ENCODE peak calls at places on chromosomes 2 and 18, in seven cellular contexts. One of them, this sample, is unnamed.

GRCh38 chr2:118291481-118291880 is 203.2 kb downstream of the INSIG2 start:
- DNase-seq in neuronal stem cell: no peak
- DNase-seq in mesendoderm: no peak
- DNase-seq in IMR-90: no peak
- DNase-seq in H9: no peak
- DNase-seq in H1: no peak
- DNase-seq in mesenchymal stem cell: no peak
- DNase-seq in this sample: no peak

GRCh38 chr2:216064014-216064630 is 17.5 kb downstream of the PECR start:
- DNase-seq in neuronal stem cell: no peak
- DNase-seq in mesendoderm: peak
- DNase-seq in IMR-90: peak
- DNase-seq in H9: no peak
- DNase-seq in H1: no peak
- DNase-seq in mesenchymal stem cell: no peak
- DNase-seq in this sample: no peak

GRCh38 chr2:147382322-147382948 is 462.4 kb upstream of the ACVR2A start:
- DNase-seq in neuronal stem cell: no peak
- DNase-seq in mesendoderm: no peak
- DNase-seq in IMR-90: no peak
- DNase-seq in H9: no peak
- DNase-seq in H1: no peak
- DNase-seq in mesenchymal stem cell: no peak
- DNase-seq in this sample: no peak

GRCh38 chr18:32372381-32373061 is 98.2 kb downstream of the GAREM1 start:
- DNase-seq in neuronal stem cell: no peak
- DNase-seq in mesendoderm: peak
- DNase-seq in IMR-90: no peak
- DNase-seq in H9: no peak
- DNase-seq in H1: no peak
- DNase-seq in mesenchymal stem cell: no peak
- DNase-seq in this sample: peak

GRCh38 chr18:29083545-29083944 is 906.6 kb upstream of the CDH2 start:
- DNase-seq in neuronal stem cell: no peak
- DNase-seq in mesendoderm: peak
- DNase-seq in IMR-90: peak
- DNase-seq in H9: no peak
- DNase-seq in H1: no peak
- DNase-seq in mesenchymal stem cell: no peak
- DNase-seq in this sample: no peak

GRCh38 chr2:228408529-228409227 is 227.2 kb upstream of the SPHKAP start:
- DNase-seq in neuronal stem cell: no peak
- DNase-seq in mesendoderm: no peak
- DNase-seq in IMR-90: no peak
- DNase-seq in H9: no peak
- DNase-seq in H1: no peak
- DNase-seq in mesenchymal stem cell: no peak
- DNase-seq in this sample: no peak

GRCh38 chr2:188628989-188629889 is 337.6 kb downstream of the GULP1 start:
- DNase-seq in neuronal stem cell: no peak
- DNase-seq in mesendoderm: peak
- DNase-seq in IMR-90: peak
- DNase-seq in H9: no peak
- DNase-seq in H1: no peak
- DNase-seq in mesenchymal stem cell: peak
- DNase-seq in this sample: peak

GRCh38 chr2:88844960-88845359 is 153.5 kb downstream of the RPIA start:
- DNase-seq in neuronal stem cell: no peak
- DNase-seq in mesendoderm: no peak
- DNase-seq in IMR-90: no peak
- DNase-seq in H9: no peak
- DNase-seq in H1: no peak
- DNase-seq in mesenchymal stem cell: no peak
- DNase-seq in this sample: no peak

GRCh38 chr2:207334631-207335371 is 169.1 kb upstream of the KLF7 start:
- DNase-seq in neuronal stem cell: peak
- DNase-seq in mesendoderm: peak
- DNase-seq in IMR-90: peak
- DNase-seq in H9: peak
- DNase-seq in H1: peak
- DNase-seq in mesenchymal stem cell: peak
- DNase-seq in this sample: peak

GRCh38 chr18:26091047-26091630 is 726 bp upstream of the SS18 start:
- DNase-seq in neuronal stem cell: no peak
- DNase-seq in mesendoderm: no peak
- DNase-seq in IMR-90: no peak
- DNase-seq in H9: no peak
- DNase-seq in H1: no peak
- DNase-seq in mesenchymal stem cell: peak
- DNase-seq in this sample: peak

GRCh38 chr2:171726841-171727460 is 39.7 kb downstream of the DYNC1I2 start:
- DNase-seq in neuronal stem cell: no peak
- DNase-seq in mesendoderm: no peak
- DNase-seq in IMR-90: peak
- DNase-seq in H9: no peak
- DNase-seq in H1: no peak
- DNase-seq in mesenchymal stem cell: no peak
- DNase-seq in this sample: no peak

GRCh38 chr18:77138270-77138669 is 5.7 kb upstream of the MBP start:
- DNase-seq in neuronal stem cell: no peak
- DNase-seq in mesendoderm: no peak
- DNase-seq in IMR-90: no peak
- DNase-seq in H9: no peak
- DNase-seq in H1: no peak
- DNase-seq in mesenchymal stem cell: no peak
- DNase-seq in this sample: no peak

GRCh38 chr2:175890636-175891242 is 111.3 kb downstream of the LNPK start:
- DNase-seq in neuronal stem cell: no peak
- DNase-seq in mesendoderm: no peak
- DNase-seq in IMR-90: no peak
- DNase-seq in H9: no peak
- DNase-seq in H1: no peak
- DNase-seq in mesenchymal stem cell: no peak
- DNase-seq in this sample: no peak

GRCh38 chr2:224308267-224308911 is 93.5 kb downstream of the FAM124B start:
- DNase-seq in neuronal stem cell: no peak
- DNase-seq in mesendoderm: no peak
- DNase-seq in IMR-90: no peak
- DNase-seq in H9: no peak
- DNase-seq in H1: no peak
- DNase-seq in mesenchymal stem cell: peak
- DNase-seq in this sample: no peak

GRCh38 chr18:48290162-48290926 is 118.8 kb downstream of the ZBTB7C start:
- DNase-seq in neuronal stem cell: no peak
- DNase-seq in mesendoderm: no peak
- DNase-seq in IMR-90: no peak
- DNase-seq in H9: no peak
- DNase-seq in H1: peak
- DNase-seq in mesenchymal stem cell: no peak
- DNase-seq in this sample: no peak

GRCh38 chr2:6881036-6881435 is 3.5 kb downstream of the RSAD2 start:
- DNase-seq in neuronal stem cell: no peak
- DNase-seq in mesendoderm: no peak
- DNase-seq in IMR-90: no peak
- DNase-seq in H9: no peak
- DNase-seq in H1: no peak
- DNase-seq in mesenchymal stem cell: no peak
- DNase-seq in this sample: no peak

GRCh38 chr2:64685430-64685829 is 31.7 kb upstream of the SERTAD2 start:
- DNase-seq in neuronal stem cell: no peak
- DNase-seq in mesendoderm: no peak
- DNase-seq in IMR-90: no peak
- DNase-seq in H9: no peak
- DNase-seq in H1: no peak
- DNase-seq in mesenchymal stem cell: peak
- DNase-seq in this sample: no peak

GRCh38 chr18:62498616-62499262 is 24.1 kb upstream of the ZCCHC2 start:
- DNase-seq in neuronal stem cell: no peak
- DNase-seq in mesendoderm: no peak
- DNase-seq in IMR-90: no peak
- DNase-seq in H9: no peak
- DNase-seq in H1: no peak
- DNase-seq in mesenchymal stem cell: no peak
- DNase-seq in this sample: no peak

GRCh38 chr2:178363252-178363651 is 87.7 kb downstream of the PRKRA start:
- DNase-seq in neuronal stem cell: no peak
- DNase-seq in mesendoderm: no peak
- DNase-seq in IMR-90: peak
- DNase-seq in H9: no peak
- DNase-seq in H1: no peak
- DNase-seq in mesenchymal stem cell: peak
- DNase-seq in this sample: peak

GRCh38 chr18:34909637-34910364 is 131.4 kb upstream of the MAPRE2 start:
- DNase-seq in neuronal stem cell: no peak
- DNase-seq in mesendoderm: no peak
- DNase-seq in IMR-90: peak
- DNase-seq in H9: no peak
- DNase-seq in H1: no peak
- DNase-seq in mesenchymal stem cell: peak
- DNase-seq in this sample: no peak

GRCh38 chr2:50395510-50396300 is 636.2 kb downstream of the NRXN1 start:
- DNase-seq in neuronal stem cell: no peak
- DNase-seq in mesendoderm: peak
- DNase-seq in IMR-90: no peak
- DNase-seq in H9: no peak
- DNase-seq in H1: no peak
- DNase-seq in mesenchymal stem cell: peak
- DNase-seq in this sample: no peak

GRCh38 chr2:191610749-191611148 is 67.2 kb upstream of the NABP1 start:
- DNase-seq in neuronal stem cell: no peak
- DNase-seq in mesendoderm: no peak
- DNase-seq in IMR-90: no peak
- DNase-seq in H9: no peak
- DNase-seq in H1: no peak
- DNase-seq in mesenchymal stem cell: no peak
- DNase-seq in this sample: no peak

DNA sequence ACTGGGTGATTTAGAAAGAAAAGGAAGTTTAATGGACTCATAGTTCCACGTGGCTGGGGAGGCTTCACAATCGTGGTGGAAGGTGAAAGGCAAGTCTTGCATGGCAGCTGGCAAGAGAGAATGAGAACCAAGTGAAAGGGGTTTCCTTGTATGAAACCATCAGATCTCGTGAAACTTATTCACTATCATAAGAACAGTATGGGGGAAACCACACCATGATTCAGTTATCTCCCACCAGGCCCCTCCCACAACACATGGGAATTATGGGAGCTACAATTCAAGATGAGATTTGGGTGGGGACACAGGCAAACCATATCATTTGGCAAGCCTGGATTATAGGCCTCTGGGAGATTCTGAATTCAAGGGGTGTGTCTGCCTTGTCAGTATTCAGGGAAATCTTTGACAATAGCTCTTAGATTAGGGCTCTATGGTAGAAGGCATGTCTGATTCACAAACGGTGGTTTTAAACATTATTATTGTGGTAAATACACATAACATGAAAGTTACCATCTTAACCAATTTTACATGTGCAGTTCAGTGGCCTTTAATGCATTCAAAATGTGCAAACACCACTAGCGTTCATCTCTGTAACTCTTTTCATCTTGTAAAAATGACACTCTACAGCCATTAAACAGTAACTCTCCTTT is 15.3 kb upstream of the PLB1 start:
- DNase-seq in neuronal stem cell: no peak
- DNase-seq in mesendoderm: no peak
- DNase-seq in IMR-90: no peak
- DNase-seq in H9: no peak
- DNase-seq in H1: no peak
- DNase-seq in mesenchymal stem cell: no peak
- DNase-seq in this sample: no peak
- H3K18ac ChIP-seq in neuronal stem cell: no peak
- H3K18ac ChIP-seq in mesendoderm: no peak
- H3K18ac ChIP-seq in IMR-90: no peak
- H3K18ac ChIP-seq in H9: no peak
- H3K18ac ChIP-seq in H1: no peak
- H3K18ac ChIP-seq in mesenchymal stem cell: no peak
- H3K18ac ChIP-seq in this sample: no peak

DNA sequence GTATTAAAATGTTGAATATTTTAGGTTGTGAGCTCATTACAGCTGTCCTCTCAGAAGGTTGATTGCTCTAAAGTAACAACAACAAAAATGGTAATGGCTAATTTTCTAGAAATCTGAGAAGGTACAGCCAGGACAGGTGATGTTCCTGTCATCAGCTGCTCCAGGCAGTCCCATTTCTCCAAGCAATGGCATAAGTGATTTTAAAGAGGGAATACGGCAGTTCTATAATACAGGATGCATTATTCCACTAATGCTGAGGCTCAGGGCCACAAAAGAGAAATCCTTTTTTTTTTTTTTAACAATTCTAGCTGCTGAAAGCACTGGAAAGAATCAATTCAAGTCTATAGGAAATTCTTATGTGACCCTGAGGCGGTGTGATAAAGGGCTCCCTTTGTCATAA is 199.9 kb downstream of the PMAIP1 start:
- DNase-seq in neuronal stem cell: no peak
- DNase-seq in mesendoderm: no peak
- DNase-seq in IMR-90: no peak
- DNase-seq in H9: no peak
- DNase-seq in H1: no peak
- DNase-seq in mesenchymal stem cell: no peak
- DNase-seq in this sample: no peak
- H3K18ac ChIP-seq in neuronal stem cell: no peak
- H3K18ac ChIP-seq in mesendoderm: no peak
- H3K18ac ChIP-seq in IMR-90: no peak
- H3K18ac ChIP-seq in H9: no peak
- H3K18ac ChIP-seq in H1: no peak
- H3K18ac ChIP-seq in mesenchymal stem cell: no peak
- H3K18ac ChIP-seq in this sample: no peak

DNA sequence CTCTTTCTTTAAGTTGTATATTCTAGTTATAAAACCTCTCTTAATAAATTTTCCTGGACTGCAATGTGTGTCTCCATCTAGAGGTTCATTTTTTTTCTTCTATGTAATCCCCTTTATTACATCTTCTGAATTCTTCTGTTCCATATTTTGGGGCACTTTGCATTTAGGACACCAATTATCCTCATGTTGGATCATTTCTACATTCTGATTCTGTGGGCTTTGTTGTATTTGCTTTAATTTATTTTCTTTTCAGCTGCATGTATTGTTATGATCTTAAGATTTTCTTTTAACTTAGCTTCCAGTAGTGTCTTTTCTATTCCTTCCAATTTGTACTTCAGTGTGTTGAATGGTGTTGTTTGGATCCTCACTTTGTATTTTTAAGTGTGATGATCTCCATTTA is 5.2 kb upstream of the SKA1 start:
- DNase-seq in neuronal stem cell: no peak
- DNase-seq in mesendoderm: no peak
- DNase-seq in IMR-90: no peak
- DNase-seq in H9: no peak
- DNase-seq in H1: no peak
- DNase-seq in mesenchymal stem cell: no peak
- DNase-seq in this sample: no peak
- H3K18ac ChIP-seq in neuronal stem cell: no peak
- H3K18ac ChIP-seq in mesendoderm: no peak
- H3K18ac ChIP-seq in IMR-90: no peak
- H3K18ac ChIP-seq in H9: no peak
- H3K18ac ChIP-seq in H1: no peak
- H3K18ac ChIP-seq in mesenchymal stem cell: no peak
- H3K18ac ChIP-seq in this sample: no peak

DNA sequence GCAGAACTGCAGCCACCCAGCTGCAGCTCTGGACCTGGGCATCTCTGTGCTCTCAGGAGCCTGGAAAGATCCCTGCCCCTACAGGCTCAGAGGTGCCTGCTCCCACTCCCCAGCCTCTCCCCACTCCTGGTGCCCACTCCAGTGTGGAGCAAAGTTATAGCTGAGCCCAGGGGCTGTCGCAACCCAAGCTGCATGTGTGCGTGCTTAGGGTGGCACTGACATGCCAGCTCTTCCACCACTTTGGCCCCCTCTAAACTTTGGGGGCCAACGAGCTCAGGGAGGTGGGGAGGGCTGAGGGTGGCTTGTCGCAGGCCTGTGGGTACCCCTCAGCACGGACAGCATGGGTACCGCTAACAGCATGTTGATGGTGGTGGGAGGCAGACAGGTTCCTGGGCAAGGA is 126.3 kb upstream of the FHL2 start:
- DNase-seq in neuronal stem cell: no peak
- DNase-seq in mesendoderm: no peak
- DNase-seq in IMR-90: no peak
- DNase-seq in H9: no peak
- DNase-seq in H1: no peak
- DNase-seq in mesenchymal stem cell: no peak
- DNase-seq in this sample: no peak
- H3K18ac ChIP-seq in neuronal stem cell: peak
- H3K18ac ChIP-seq in mesendoderm: no peak
- H3K18ac ChIP-seq in IMR-90: no peak
- H3K18ac ChIP-seq in H9: no peak
- H3K18ac ChIP-seq in H1: no peak
- H3K18ac ChIP-seq in mesenchymal stem cell: no peak
- H3K18ac ChIP-seq in this sample: no peak

This sample was measured in trophoblast cell.